ENCODE peak calls at places on chromosome 3, in ten cellular contexts. E is progenitor cell of endocrine pancreas; D is hypothalamus; Z is activated naive CD4-positive, alpha-beta T cell treated with Interleukin-2 at 50 U/mL for 16 hours; J is iPS-NIHi11; A is astrocyte of the cerebellum; H is NCI-H146; T is T-helper 1 cell; G is HT1080; I is AG09319. V is an unnamed sample.
A peak's percentile ranks its signal among the peaks of the same experiment; 100 is the strongest.

GRCh38 chr3:23698652-23699313 is 107.0 kb upstream of the UBE2E1 start:
- DNase-seq in J (no peak), A (no peak), Z (no peak), H (peak; percentile 20), I (no peak), T (no peak), E (no peak), D (no peak), G (no peak), V (no peak)

GRCh38 chr3:50264389-50264963 is 4.5 kb upstream of the SEMA3B start:
- DNase-seq in G (peak; percentile 84), T (no peak), D (peak; percentile 70), Z (no peak), H (peak; percentile 13), E (peak; percentile 77), I (peak; percentile 85), A (peak; percentile 93), J (peak; percentile 89), V (peak; percentile 94)

GRCh38 chr3:140571836-140572235 is 106.0 kb upstream of the TRIM42 start:
- DNase-seq in Z (no peak), A (no peak), E (no peak), T (no peak), G (no peak), H (no peak), J (no peak), D (no peak), I (no peak), V (no peak)

GRCh38 chr3:94972066-94972465 is 909.2 kb downstream of the NSUN3 start:
- DNase-seq in D (no peak), Z (no peak), J (no peak), A (no peak), G (no peak), H (no peak), I (no peak), E (no peak), T (no peak), V (no peak)

GRCh38 chr3:177201707-177202397 is 4.6 kb upstream of the TBL1XR1 start:
- DNase-seq in T (peak; percentile 93), J (no peak), H (no peak), G (no peak), E (no peak), D (no peak), A (no peak), I (no peak), Z (peak; percentile 60), V (no peak)

GRCh38 chr3:72565593-72565992 is 282.7 kb downstream of the SHQ1 start:
- DNase-seq in J (no peak), D (no peak), T (no peak), A (no peak), Z (no peak), G (no peak), E (no peak), I (no peak), H (no peak), V (no peak)

GRCh38 chr3:52194541-52195296 is 3.2 kb upstream of the ALAS1 start:
- DNase-seq in E (no peak), I (no peak), D (no peak), H (no peak), T (no peak), A (no peak), G (no peak), Z (no peak), J (no peak), V (no peak)

GRCh38 chr3:86655096-86655495 is 335.9 kb downstream of the VGLL3 start:
- DNase-seq in D (no peak), A (no peak), I (no peak), Z (no peak), T (no peak), G (no peak), H (no peak), E (no peak), J (no peak), V (no peak)

GRCh38 chr3:68773401-68773800 is 158.9 kb downstream of the TAFA4 start:
- DNase-seq in G (no peak), J (no peak), I (no peak), E (no peak), T (no peak), A (no peak), Z (no peak), D (no peak), H (no peak), V (no peak)

V was measured in osteocyte.